ENCODE peak calls at places on chromosomes 2 and 18, in seven cellular contexts. L is left ventricle myocardium inferior, K is stomach, S is thoracic aorta, U is Caco-2, G is spleen, T is body of pancreas. A is an unnamed sample. For H3K36me3 and H3K4me1, the result is how much of the 10 kb centered on the place peaks cover.

GRCh38 chr2:196809260-196809659 is at the start of gene C2orf66:
- DNase-seq in T (no peak), S (no peak), G (no peak), U (no peak), L (no peak), K (no peak), A (no peak)

GRCh38 chr2:172944794-172945510 is 130.7 kb upstream of the MAP3K20 start:
- DNase-seq in K (no peak), T (no peak), U (no peak), G (no peak), S (no peak), L (no peak), A (no peak)

GRCh38 chr18:72456802-72457201 is 87.3 kb downstream of the CBLN2 start:
- DNase-seq in G (no peak), T (no peak), S (no peak), L (no peak), K (no peak), U (no peak), A (no peak)

GRCh38 chr2:194424683-194425209 is 1232.3 kb upstream of the SLC39A10 start:
- DNase-seq in T (no peak), G (no peak), K (no peak), L (no peak), U (no peak), S (no peak), A (no peak)

GRCh38 chr2:63300835-63301234 is 250.2 kb downstream of the OTX1 start:
- DNase-seq in U (peak), G (no peak), L (no peak), S (no peak), K (no peak), T (no peak), A (no peak)

GRCh38 chr2:209146682-209147320 is 277.0 kb upstream of the MAP2 start:
- DNase-seq in G (no peak), K (no peak), T (no peak), S (no peak), L (no peak), U (no peak), A (no peak)

GRCh38 chr2:215983581-215984351 is 29.6 kb downstream of the MREG start:
- DNase-seq in U (no peak), S (no peak), K (no peak), T (no peak), G (no peak), L (no peak), A (no peak)

GRCh38 chr2:122423934-122424333 is 668.5 kb downstream of the TSN start:
- DNase-seq in S (no peak), U (peak), G (no peak), L (no peak), K (no peak), T (peak), A (no peak)

GRCh38 chr2:198143793-198144192 is 339.4 kb downstream of the PLCL1 start:
- DNase-seq in G (no peak), S (no peak), K (no peak), L (no peak), T (no peak), U (no peak), A (no peak)

GRCh38 chr2:231615058-231615671 is 22.5 kb downstream of the TEX44 start:
- DNase-seq in T (no peak), L (no peak), K (no peak), U (peak), G (peak), S (no peak), A (no peak)

GRCh38 chr2:232680006-232680405 is 17.1 kb upstream of the GIGYF2 start:
- DNase-seq in S (no peak), K (no peak), U (no peak), L (no peak), G (peak), T (no peak), A (no peak)

GRCh38 chr2:177598321-177598922 is 205.8 kb downstream of the AGPS start:
- DNase-seq in K (no peak), S (no peak), T (peak), U (no peak), L (peak), G (no peak), A (no peak)

GRCh38 chr2:241225545-241225944 is 37.1 kb downstream of the ANO7 start:
- DNase-seq in G (peak), U (no peak), S (no peak), L (peak), K (no peak), T (no peak), A (no peak)

GRCh38 chr2:241228081-241228859 is 39.8 kb downstream of the ANO7 start:
- DNase-seq in G (peak), T (no peak), L (peak), S (no peak), U (no peak), K (no peak), A (no peak)

GRCh38 chr2:241225983-241226382 is 37.5 kb downstream of the ANO7 start:
- DNase-seq in G (no peak), S (no peak), K (no peak), L (peak), U (no peak), T (no peak), A (no peak)

GRCh38 chr2:241227635-241227993 is 39.1 kb downstream of the ANO7 start:
- DNase-seq in G (no peak), L (no peak), T (no peak), U (no peak), K (no peak), S (no peak), A (no peak)

DNA sequence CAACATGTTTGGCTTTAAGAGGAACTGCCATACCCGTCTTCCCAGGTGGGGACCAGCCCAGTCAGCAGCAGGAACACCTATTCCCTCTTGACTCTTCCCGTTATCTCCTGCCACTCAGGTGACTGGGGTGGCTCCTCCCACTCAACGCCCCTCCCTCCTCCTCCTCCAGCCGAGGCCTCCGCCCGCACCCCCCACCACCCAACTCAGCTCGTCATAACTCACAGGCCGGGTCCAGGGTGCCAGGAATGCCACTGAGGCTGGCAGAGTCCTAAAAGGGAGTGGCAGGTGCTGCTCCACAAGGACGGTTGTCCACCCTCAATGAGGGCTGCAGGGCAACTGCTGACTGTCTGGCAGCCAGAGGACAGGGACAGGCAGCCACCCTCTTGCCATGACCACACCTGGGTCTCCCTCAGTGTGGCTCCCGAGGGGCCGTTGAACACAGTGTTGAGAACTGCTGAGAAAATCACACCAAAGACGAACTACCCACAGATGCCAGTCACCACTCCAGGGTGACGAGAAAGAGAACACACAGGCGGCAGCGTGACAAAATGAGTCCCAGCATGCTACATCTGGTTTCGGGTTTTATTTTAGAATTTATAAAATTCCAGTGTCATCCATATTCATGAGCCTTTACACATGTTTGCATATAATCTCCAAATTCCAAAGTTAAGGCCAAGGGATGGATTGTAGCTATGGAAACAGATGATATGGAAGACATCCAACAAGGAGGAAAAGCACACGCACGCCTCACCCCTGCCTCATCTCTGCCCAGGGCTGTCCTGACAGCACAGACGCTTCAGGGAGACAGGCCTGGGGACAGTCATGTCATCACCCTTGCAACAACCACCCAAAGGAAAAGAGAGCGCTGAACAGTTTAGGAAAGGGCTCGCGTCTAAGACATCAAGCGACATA is 38.5 kb downstream of the ANO7 start:
- DNase-seq in K (no peak), G (peak), T (no peak), L (no peak), S (no peak), U (no peak), A (no peak)
- H3K36me3 ChIP-seq in K (half or more), G (half or more), T (under half), L (half or more), S (half or more), U (under half), A (half or more)

DNA sequence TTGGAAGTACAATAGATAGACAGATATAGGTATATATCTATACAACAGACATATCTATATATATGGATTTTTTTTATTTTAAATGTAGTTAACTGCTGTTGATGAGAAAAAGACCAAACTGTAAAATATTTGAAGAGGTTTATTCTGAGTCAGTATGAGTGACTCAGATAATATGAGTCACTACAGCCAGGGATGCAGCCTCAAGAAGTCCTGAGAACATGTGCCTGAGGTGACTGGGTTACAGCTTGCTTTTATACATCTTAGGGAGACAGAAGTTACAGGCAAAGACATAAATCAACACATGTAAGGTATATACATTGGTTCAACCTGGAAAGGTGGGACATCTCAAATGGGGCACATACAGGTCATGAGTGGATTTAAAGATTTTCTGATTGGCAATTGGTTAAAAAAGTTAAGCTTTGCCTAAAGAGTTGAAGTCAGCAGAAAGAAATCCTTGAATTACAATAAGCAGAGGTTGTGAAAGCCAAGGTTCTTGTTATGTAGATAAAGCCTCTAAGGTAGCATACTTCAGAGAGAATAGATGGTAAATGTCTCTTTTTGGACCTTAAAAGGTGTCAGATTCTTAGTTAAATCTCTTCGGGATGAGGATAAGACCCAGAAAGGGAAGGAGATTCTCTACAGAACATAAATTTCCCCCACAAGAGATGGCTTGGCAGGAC is 149.9 kb downstream of the RBM43 start:
- DNase-seq in U (no peak), L (no peak), S (no peak), K (no peak), G (no peak), T (no peak), A (peak)
- H3K4me3 ChIP-seq in U (no peak), L (no peak), S (no peak), K (no peak), G (no peak), T (no peak), A (no peak)

DNA sequence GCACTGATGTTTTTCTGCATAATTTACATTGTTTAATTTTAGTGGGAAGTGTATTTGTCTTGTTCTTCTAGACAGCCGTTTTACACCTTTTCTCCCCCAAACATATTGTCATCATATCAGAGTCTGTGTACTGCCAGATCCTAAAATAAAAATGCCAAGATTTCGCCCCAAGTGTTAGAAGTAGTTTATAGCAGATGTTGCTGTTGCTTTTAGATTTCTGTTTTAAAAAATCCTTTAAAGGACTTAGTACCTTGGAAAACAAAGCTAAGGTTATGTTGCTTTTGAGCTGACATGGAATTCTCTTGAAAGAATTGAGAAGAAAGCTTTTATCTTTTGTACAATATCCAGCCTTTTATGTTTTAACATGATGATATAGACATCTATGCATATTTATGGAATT is 36.1 kb downstream of the NAB1 start:
- DNase-seq in T (no peak), L (no peak), S (no peak), K (no peak), U (no peak), G (no peak), A (no peak)
- H3K4me1 ChIP-seq in T (under half), L (under half), S (under half), K (under half), U (under half), G (under half), A (under half)

GRCh38 chr2:28782423-28782822 is 28.2 kb upstream of the SPDYA start:
- DNase-seq in U (no peak), K (no peak), S (no peak), G (no peak), T (no peak), L (no peak), A (no peak)
- H3K36me3 ChIP-seq in U (under half), K (half or more), S (half or more), G (half or more), T (under half), L (half or more), A (half or more)

GRCh38 chr18:63303562-63303961 is 16.0 kb downstream of the BCL2 start:
- DNase-seq in T (no peak), K (no peak), G (no peak), U (no peak), L (no peak), S (no peak), A (no peak)

GRCh38 chr18:63307555-63308200 is 11.9 kb downstream of the BCL2 start:
- DNase-seq in T (no peak), L (no peak), S (no peak), K (no peak), G (no peak), U (no peak), A (no peak)

GRCh38 chr18:63309422-63309821 is 10.1 kb downstream of the BCL2 start:
- DNase-seq in T (no peak), K (no peak), U (no peak), L (no peak), S (no peak), G (no peak), A (no peak)

GRCh38 chr18:63306249-63306648 is 13.3 kb downstream of the BCL2 start:
- DNase-seq in L (no peak), K (no peak), T (no peak), G (no peak), S (no peak), U (no peak), A (no peak)

GRCh38 chr18:63306819-63307554 is 12.6 kb downstream of the BCL2 start:
- DNase-seq in K (no peak), L (no peak), S (no peak), U (no peak), G (no peak), T (no peak), A (no peak)
- H3K4me3 ChIP-seq in K (no peak), L (no peak), S (no peak), U (no peak), G (no peak), T (no peak), A (no peak)

GRCh38 chr2:174606336-174606735 is 8.7 kb upstream of the WIPF1 start:
- DNase-seq in S (no peak), G (no peak), T (no peak), L (no peak), K (no peak), U (no peak), A (no peak)

GRCh38 chr2:174608866-174609214 is 11.2 kb upstream of the WIPF1 start:
- DNase-seq in L (no peak), S (no peak), U (no peak), K (no peak), G (no peak), T (no peak), A (no peak)

GRCh38 chr2:174609261-174609660 is 11.7 kb upstream of the WIPF1 start:
- DNase-seq in U (no peak), S (no peak), K (no peak), T (no peak), L (no peak), G (no peak), A (no peak)

GRCh38 chr2:174607989-174608865 is 10.6 kb upstream of the WIPF1 start:
- DNase-seq in U (no peak), L (no peak), T (no peak), K (no peak), G (no peak), S (no peak), A (no peak)

GRCh38 chr2:174607584-174607983 is 10.0 kb upstream of the WIPF1 start:
- DNase-seq in S (no peak), G (no peak), L (no peak), U (no peak), K (no peak), T (no peak), A (no peak)
- H3K4me1 ChIP-seq in S (half or more), G (half or more), L (under half), U (under half), K (under half), T (under half), A (under half)

GRCh38 chr2:148699830-148700229 is 55.3 kb downstream of the EPC2 start:
- DNase-seq in S (no peak), K (no peak), L (no peak), G (no peak), U (no peak), T (no peak), A (no peak)
- H3K36me3 ChIP-seq in S (under half), K (under half), L (under half), G (under half), U (under half), T (under half), A (under half)

GRCh38 chr2:128401680-128402079 is 83.0 kb upstream of the HS6ST1 start:
- DNase-seq in T (no peak), S (no peak), K (peak), G (peak), L (no peak), U (no peak), A (no peak)

GRCh38 chr2:128404709-128405466 is 86.2 kb upstream of the HS6ST1 start:
- DNase-seq in T (no peak), S (no peak), G (peak), U (no peak), L (no peak), K (peak), A (no peak)

GRCh38 chr2:128403814-128404708 is 85.4 kb upstream of the HS6ST1 start:
- DNase-seq in G (peak), T (no peak), K (peak), S (no peak), U (no peak), L (no peak), A (no peak)

GRCh38 chr2:128405467-128405900 is 86.8 kb upstream of the HS6ST1 start:
- DNase-seq in L (no peak), G (peak), U (no peak), T (no peak), S (no peak), K (peak), A (no peak)

DNA sequence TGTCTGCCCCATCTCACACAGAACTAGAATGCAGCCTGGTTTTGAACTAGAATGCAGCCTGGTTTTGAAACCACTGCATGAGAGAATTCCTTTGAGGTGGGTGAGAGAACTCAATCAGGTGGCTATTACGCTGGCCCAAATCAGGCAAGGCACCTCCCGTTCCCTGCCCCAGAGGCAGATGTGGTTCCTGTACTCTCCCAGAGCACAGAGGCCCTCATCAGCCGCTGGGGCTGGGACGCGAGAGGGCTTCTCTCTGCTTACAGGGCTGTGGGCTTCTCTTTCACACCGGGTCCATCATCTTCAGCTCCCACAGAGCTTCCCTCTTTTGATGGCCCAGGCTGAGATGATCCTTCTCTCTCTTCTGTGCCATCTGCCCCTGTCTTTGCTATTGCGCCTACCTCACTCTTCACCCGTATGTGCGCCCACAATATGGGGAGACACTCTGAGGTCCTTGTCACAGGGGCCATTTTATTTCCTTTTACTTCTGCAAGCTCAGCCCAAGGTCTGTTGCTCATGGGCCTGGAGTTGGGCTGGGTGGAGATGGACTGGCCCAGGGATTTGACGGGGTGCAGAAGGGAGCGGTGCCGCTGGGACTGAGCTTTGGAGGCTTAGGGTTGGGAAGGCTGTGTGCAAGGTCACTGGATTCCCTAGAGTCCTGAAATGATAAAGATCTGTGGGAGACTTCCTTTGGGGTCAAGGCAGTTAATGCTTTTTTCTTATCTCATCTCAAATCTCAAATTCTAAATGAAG is 84.4 kb upstream of the HS6ST1 start:
- DNase-seq in L (no peak), U (no peak), G (peak), S (no peak), T (no peak), K (peak), A (no peak)
- H3K4me3 ChIP-seq in L (no peak), U (no peak), G (no peak), S (no peak), T (no peak), K (no peak), A (no peak)